ENCODE peak calls at places on chromosomes 2 and 18, in seven cellular contexts. V is GM12891, U is HepG2, E is H1, J is SK-N-SH, R is GM12878, D is K562. A is an unnamed sample.

GRCh38 chr2:239953418-239954061 is 71.6 kb downstream of the NDUFA10 start:
- DNase-seq in V (no peak), D (no peak), E (no peak), U (no peak), R (no peak), J (no peak), A (no peak)

GRCh38 chr18:28365406-28365805 is 188.5 kb upstream of the CDH2 start:
- DNase-seq in E (no peak), V (no peak), U (no peak), J (no peak), R (no peak), D (no peak), A (no peak)

GRCh38 chr2:209970271-209970670 is 32.2 kb upstream of the RPE start:
- DNase-seq in V (no peak), D (no peak), R (no peak), J (no peak), U (peak), E (no peak), A (no peak)

GRCh38 chr18:9053814-9054213 is 48.7 kb upstream of the NDUFV2 start:
- DNase-seq in V (no peak), R (no peak), U (no peak), E (no peak), J (no peak), D (no peak), A (no peak)

GRCh38 chr18:37742436-37742835 is 176.8 kb upstream of the CELF4 start:
- DNase-seq in J (peak), E (no peak), U (no peak), D (no peak), V (no peak), R (no peak), A (no peak)

GRCh38 chr2:189347540-189347939 is 93.7 kb upstream of the WDR75 start:
- DNase-seq in D (peak), V (no peak), U (peak), R (peak), J (no peak), E (no peak), A (no peak)

GRCh38 chr2:240435955-240436625 is 627 bp downstream of the GPC1 start:
- DNase-seq in D (no peak), E (no peak), U (no peak), V (no peak), R (no peak), J (peak), A (no peak)

GRCh38 chr2:146814971-146815370 is 1029.9 kb upstream of the ACVR2A start:
- DNase-seq in D (no peak), V (no peak), U (no peak), J (no peak), E (no peak), R (no peak), A (no peak)

GRCh38 chr2:96527052-96527964 is 9.2 kb upstream of the ARID5A start:
- DNase-seq in V (peak), J (peak), R (no peak), E (peak), D (no peak), U (no peak), A (peak)

GRCh38 chr2:215973954-215974699 is 39.2 kb downstream of the MREG start:
- DNase-seq in D (no peak), V (no peak), U (no peak), E (no peak), J (no peak), R (no peak), A (no peak)

GRCh38 chr18:79422022-79422782 is 26.5 kb downstream of the NFATC1 start:
- DNase-seq in R (no peak), E (no peak), D (no peak), V (no peak), U (no peak), J (no peak), A (no peak)

GRCh38 chr2:29568135-29568534 is 353.3 kb downstream of the ALK start:
- DNase-seq in R (no peak), E (no peak), J (no peak), D (no peak), U (no peak), V (no peak), A (no peak)

GRCh38 chr18:50748243-50749229 is 71.3 kb downstream of the MRO start:
- DNase-seq in R (no peak), D (no peak), E (peak), J (no peak), V (no peak), U (no peak), A (no peak)

GRCh38 chr2:240716130-240716798 is 24.6 kb downstream of the AQP12A start:
- DNase-seq in J (no peak), E (no peak), D (no peak), V (no peak), U (no peak), R (no peak), A (no peak)

GRCh38 chr18:59570101-59570875 is 126.9 kb downstream of the CCBE1 start:
- DNase-seq in R (no peak), E (no peak), D (no peak), V (no peak), U (no peak), J (no peak), A (no peak)

GRCh38 chr2:2056531-2056930 is 274.5 kb downstream of the MYT1L start:
- DNase-seq in V (no peak), J (no peak), D (no peak), U (no peak), R (no peak), E (no peak), A (no peak)

GRCh38 chr2:229475753-229476152 is 204.7 kb upstream of the PID1 start:
- DNase-seq in E (no peak), D (no peak), R (no peak), U (no peak), V (no peak), J (no peak), A (no peak)

GRCh38 chr2:178298785-178299212 is 104.5 kb downstream of the OSBPL6 start:
- DNase-seq in E (no peak), J (no peak), D (no peak), V (no peak), R (no peak), U (no peak), A (no peak)

GRCh38 chr18:44927127-44927849 is 246.6 kb downstream of the SETBP1 start:
- DNase-seq in D (no peak), U (no peak), J (no peak), E (no peak), V (no peak), R (no peak), A (no peak)

GRCh38 chr2:54568876-54569298 is 112.8 kb downstream of the SPTBN1 start:
- DNase-seq in V (no peak), E (no peak), D (peak), R (peak), U (no peak), J (no peak), A (no peak)

GRCh38 chr2:212537311-212538155 is 1.1 kb downstream of the ERBB4 start:
- DNase-seq in U (no peak), R (no peak), E (peak), J (peak), V (no peak), D (no peak), A (no peak)

GRCh38 chr2:41377837-41378236 is 670.0 kb upstream of the PKDCC start:
- DNase-seq in D (no peak), R (no peak), U (peak), J (no peak), E (no peak), V (no peak), A (no peak)

GRCh38 chr18:79337184-79337583 is 58.5 kb upstream of the NFATC1 start:
- DNase-seq in R (no peak), J (no peak), U (no peak), E (no peak), D (no peak), V (no peak), A (no peak)

GRCh38 chr2:215594766-215595165 is 158.9 kb upstream of the FN1 start:
- DNase-seq in R (no peak), U (no peak), D (no peak), V (no peak), J (no peak), E (no peak), A (no peak)

GRCh38 chr2:2750867-2751714 is 420.0 kb upstream of the MYT1L start:
- DNase-seq in E (no peak), V (no peak), J (no peak), U (no peak), D (no peak), R (no peak), A (no peak)

GRCh38 chr2:85602476-85603234 is at the start of gene TMEM150A:
- DNase-seq in E (peak), R (peak), V (peak), U (peak), D (peak), J (peak), A (peak)

GRCh38 chr2:123179526-123179925 is 845.6 kb upstream of the CNTNAP5 start:
- DNase-seq in J (no peak), D (no peak), U (no peak), R (no peak), E (no peak), V (no peak), A (no peak)

GRCh38 chr2:149488719-149489440 is 98.7 kb downstream of the MMADHC start:
- DNase-seq in R (no peak), E (no peak), D (no peak), U (no peak), V (no peak), J (no peak), A (no peak)

GRCh38 chr2:142849818-142850217 is 27.6 kb upstream of the KYNU start:
- DNase-seq in E (no peak), U (no peak), J (no peak), R (no peak), D (no peak), V (no peak), A (no peak)

GRCh38 chr2:16774980-16775963 is 109.6 kb upstream of the CYRIA start:
- DNase-seq in E (peak), R (no peak), J (peak), V (no peak), D (no peak), U (peak), A (no peak)

GRCh38 chr2:215299337-215299859 is 12.5 kb upstream of the ATIC start:
- DNase-seq in D (no peak), E (no peak), V (no peak), U (no peak), R (no peak), J (no peak), A (no peak)

GRCh38 chr18:62574776-62575175 is 52.0 kb downstream of the ZCCHC2 start:
- DNase-seq in E (no peak), U (no peak), V (no peak), D (no peak), R (no peak), J (no peak), A (no peak)

GRCh38 chr2:6913415-6914157 is 3.6 kb upstream of the RNF144A start:
- DNase-seq in V (no peak), U (no peak), R (no peak), J (no peak), D (no peak), E (no peak), A (no peak)

GRCh38 chr18:79511271-79511670 is 115.5 kb downstream of the NFATC1 start:
- DNase-seq in V (no peak), J (no peak), U (no peak), D (no peak), R (no peak), E (no peak), A (no peak)

GRCh38 chr18:48541026-48541746 is 2.4 kb downstream of the CTIF start:
- DNase-seq in J (peak), D (peak), V (peak), E (peak), R (no peak), U (no peak), A (peak)

GRCh38 chr18:48541747-48542108 is 2.9 kb downstream of the CTIF start:
- DNase-seq in R (no peak), D (no peak), E (no peak), V (no peak), J (no peak), U (no peak), A (no peak)

GRCh38 chr18:48538531-48539405 is at the start of gene CTIF:
- DNase-seq in E (peak), J (peak), V (peak), U (peak), D (peak), R (peak), A (peak)

GRCh38 chr18:48540329-48541025 is 1.6 kb downstream of the CTIF start:
- DNase-seq in V (peak), J (peak), D (peak), E (peak), U (peak), R (no peak), A (peak)

GRCh38 chr18:48539406-48540328 is 836 bp downstream of the CTIF start:
- DNase-seq in E (peak), V (peak), J (peak), R (no peak), D (peak), U (no peak), A (peak)
- TF ChIP-seq POLR2AphosphoS5 in E (no peak), V (no peak), J (no peak), R (no peak), D (no peak), U (no peak), A (no peak)

GRCh38 chr2:203759692-203760365 is 53.4 kb downstream of the CD28 start:
- DNase-seq in E (no peak), J (no peak), V (no peak), U (no peak), R (no peak), D (no peak), A (no peak)

GRCh38 chr2:203763425-203764272 is 57.2 kb downstream of the CD28 start:
- DNase-seq in U (no peak), D (no peak), J (no peak), E (no peak), V (peak), R (no peak), A (no peak)

GRCh38 chr2:203756161-203756560 is 49.7 kb downstream of the CD28 start:
- DNase-seq in V (no peak), D (no peak), E (no peak), U (no peak), J (no peak), R (no peak), A (no peak)

DNA sequence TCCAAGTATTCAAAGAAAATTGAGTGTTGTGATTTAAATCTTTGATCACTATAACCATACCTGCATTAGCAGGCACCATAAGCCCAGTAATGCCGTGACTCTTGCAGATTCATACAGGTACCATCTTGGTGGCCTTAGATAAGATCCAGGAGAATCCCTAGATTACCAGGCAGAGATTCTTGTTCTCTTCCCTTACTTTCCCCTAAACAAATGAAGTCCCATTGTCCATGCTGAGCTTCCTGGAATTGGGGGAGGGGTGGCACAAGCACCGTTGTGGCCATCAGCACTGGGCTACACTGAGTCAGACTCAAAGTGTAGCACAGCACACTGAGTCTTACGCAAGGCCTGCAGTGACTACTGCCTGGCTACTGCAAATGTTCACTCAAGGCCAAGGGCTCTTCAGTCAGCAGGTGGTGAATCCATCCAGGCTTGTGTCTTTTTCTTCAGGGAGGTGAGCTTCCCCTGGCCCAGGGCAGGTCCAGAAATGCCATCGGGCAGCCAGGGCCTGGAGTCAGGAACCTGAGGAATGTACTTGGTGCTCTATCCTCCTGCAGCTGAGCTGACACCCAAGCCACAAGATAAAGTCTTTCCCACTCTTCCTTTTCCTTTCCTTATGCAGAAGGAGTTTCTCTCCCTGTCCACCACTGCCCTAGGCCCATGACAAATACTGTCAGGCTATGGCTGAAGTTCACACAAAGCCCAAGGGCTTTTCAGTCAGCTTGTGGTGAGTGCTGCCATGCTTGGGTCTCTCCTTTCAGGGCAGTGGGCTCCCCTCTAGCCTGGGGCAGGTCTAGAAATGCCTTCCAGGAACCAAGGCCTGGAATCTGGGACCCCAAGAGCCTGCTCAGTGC is 52.6 kb downstream of the CD28 start:
- DNase-seq in V (no peak), J (no peak), D (no peak), R (no peak), U (peak), E (no peak), A (no peak)
- TF ChIP-seq TAF1 in V (no peak), J (no peak), D (no peak), R (no peak), U (no peak), E (no peak), A (no peak)

GRCh38 chr2:195967336-195967735 is 101.3 kb downstream of the DNAH7 start:
- DNase-seq in R (no peak), D (no peak), E (no peak), V (no peak), J (no peak), U (no peak), A (no peak)
- TF ChIP-seq POLR2AphosphoS5 in R (no peak), D (no peak), E (no peak), V (no peak), J (no peak), U (no peak), A (no peak)

GRCh38 chr18:23529597-23529996 is 26.3 kb downstream of the RMC1 start:
- DNase-seq in R (no peak), J (no peak), U (no peak), E (no peak), D (peak), V (no peak), A (no peak)
- TF ChIP-seq TAF1 in R (no peak), J (no peak), U (no peak), E (no peak), D (no peak), V (no peak), A (no peak)

DNA sequence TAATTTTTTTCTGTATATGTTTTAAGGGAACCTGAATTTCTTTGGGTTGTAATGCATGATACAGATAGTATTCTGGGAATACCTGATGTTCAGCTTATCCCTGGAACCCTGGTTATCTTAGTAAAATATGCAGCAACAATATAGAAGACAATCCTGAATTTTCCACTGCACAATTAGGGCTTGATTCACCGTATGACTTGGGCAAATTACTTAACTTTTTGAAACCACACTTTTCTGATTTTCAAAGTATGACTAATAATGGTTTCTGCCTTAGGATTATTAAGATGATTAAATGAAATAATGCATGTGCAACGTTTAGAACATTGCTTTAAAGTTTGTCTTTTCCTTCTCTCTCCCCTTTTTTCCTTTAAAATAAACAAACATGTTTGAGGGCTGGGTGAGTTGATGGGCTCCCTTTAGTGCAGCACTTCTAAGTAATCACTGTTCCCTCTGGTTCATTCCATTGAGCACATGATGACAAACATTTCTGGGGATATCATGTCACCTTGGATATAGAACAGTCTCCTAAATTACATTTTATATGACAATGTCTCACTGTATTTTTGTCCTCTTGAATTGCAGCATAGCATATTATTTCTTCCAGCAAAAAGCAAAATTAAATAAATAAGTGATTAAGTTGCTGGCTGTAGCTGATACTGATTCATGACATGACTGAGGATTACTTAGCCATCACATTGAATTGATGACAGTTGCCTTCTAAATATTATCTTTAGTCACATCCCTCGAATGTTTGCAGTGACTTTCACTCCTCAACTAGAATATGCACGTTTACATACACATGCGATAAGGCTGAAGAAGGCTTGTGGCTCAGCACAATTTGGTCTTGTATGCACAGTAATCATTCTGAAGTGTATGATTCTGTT is 254.5 kb downstream of the NEDD4L start:
- DNase-seq in E (no peak), R (no peak), V (no peak), J (no peak), U (no peak), D (peak), A (no peak)
- TF ChIP-seq POLR2AphosphoS5 in E (no peak), R (no peak), V (no peak), J (no peak), U (no peak), D (no peak), A (no peak)

GRCh38 chr2:43134571-43134889 is 91.9 kb downstream of the ZFP36L2 start:
- DNase-seq in R (no peak), V (no peak), U (no peak), E (no peak), J (peak), D (no peak), A (no peak)

GRCh38 chr2:43132523-43133301 is 93.7 kb downstream of the ZFP36L2 start:
- DNase-seq in D (no peak), V (no peak), J (peak), E (no peak), R (no peak), U (no peak), A (no peak)

GRCh38 chr2:43135583-43135982 is 90.8 kb downstream of the ZFP36L2 start:
- DNase-seq in D (no peak), E (no peak), V (no peak), J (peak), R (no peak), U (no peak), A (no peak)

GRCh38 chr2:43133336-43133707 is 93.1 kb downstream of the ZFP36L2 start:
- DNase-seq in V (no peak), J (peak), R (no peak), E (no peak), U (no peak), D (no peak), A (no peak)

GRCh38 chr2:43133708-43134570 is 92.5 kb downstream of the ZFP36L2 start:
- DNase-seq in D (no peak), V (no peak), U (no peak), E (no peak), R (no peak), J (peak), A (no peak)
- TF ChIP-seq TAF1 in D (no peak), V (no peak), U (no peak), E (no peak), R (no peak), J (no peak), A (no peak)

GRCh38 chr2:11583840-11584529 is 50.1 kb downstream of the GREB1 start:
- DNase-seq in E (peak), J (peak), U (peak), D (peak), V (peak), R (peak), A (peak)
- TF ChIP-seq POLR2AphosphoS5 in E (no peak), J (no peak), U (no peak), D (no peak), V (no peak), R (no peak), A (no peak)

GRCh38 chr2:217437289-217437688 is 565.5 kb downstream of the TNS1 start:
- DNase-seq in E (no peak), D (no peak), V (no peak), J (no peak), R (no peak), U (no peak), A (no peak)

GRCh38 chr2:217438821-217439220 is 564.0 kb downstream of the TNS1 start:
- DNase-seq in R (no peak), V (no peak), J (no peak), D (no peak), U (no peak), E (no peak), A (no peak)

GRCh38 chr2:217436386-217436785 is 566.4 kb downstream of the TNS1 start:
- DNase-seq in R (no peak), V (no peak), U (no peak), J (no peak), D (no peak), E (no peak), A (no peak)

GRCh38 chr2:217440000-217440399 is 562.8 kb downstream of the TNS1 start:
- DNase-seq in R (no peak), V (no peak), E (no peak), D (no peak), J (no peak), U (no peak), A (no peak)

GRCh38 chr2:217438136-217438535 is 564.7 kb downstream of the TNS1 start:
- DNase-seq in D (no peak), R (no peak), E (no peak), U (no peak), J (no peak), V (no peak), A (no peak)
- TF ChIP-seq TAF1 in D (no peak), R (no peak), E (no peak), U (no peak), J (no peak), V (no peak), A (no peak)

GRCh38 chr2:205024822-205025518 is 479.7 kb downstream of the PARD3B start:
- DNase-seq in D (peak), V (no peak), E (no peak), R (no peak), J (peak), U (peak), A (no peak)
- TF ChIP-seq POLR2AphosphoS5 in D (peak), V (no peak), E (no peak), R (no peak), J (peak), U (no peak), A (no peak)

GRCh38 chr2:78309460-78309859 is 716.0 kb upstream of the REG3G start:
- DNase-seq in R (no peak), U (no peak), E (no peak), J (no peak), D (no peak), V (no peak), A (no peak)
- TF ChIP-seq TAF1 in R (no peak), U (no peak), E (no peak), J (no peak), D (no peak), V (no peak), A (no peak)